ENCODE peak calls at places on chromosomes 5 and 9, in four cellular contexts. K is Caco-2, Q is neuronal stem cell, W is heart left ventricle. Z is an unnamed sample.

GRCh38 chr9:25709941-25710340 is 31.7 kb upstream of the TUSC1 start:
- DNase-seq in K (no peak), Q (no peak), W (no peak), Z (no peak)

GRCh38 chr5:61966991-61967390 is 339.0 kb upstream of the KIF2A start:
- DNase-seq in K (no peak), Q (no peak), W (no peak), Z (no peak)

GRCh38 chr5:19855453-19855852 is 132.5 kb downstream of the CDH18 start:
- DNase-seq in K (no peak), Q (no peak), W (no peak), Z (no peak)

GRCh38 chr9:95505676-95506437 is 10.9 kb downstream of the PTCH1 start:
- DNase-seq in K (peak; percentile 66), Q (peak; percentile 79), W (peak; percentile 59), Z (no peak)

GRCh38 chr5:42948961-42949347 is 91.2 kb downstream of the ANXA2R start:
- DNase-seq in K (no peak), Q (no peak), W (no peak), Z (no peak)

GRCh38 chr9:135321580-135321979 is 158.0 kb upstream of the PPP1R26 start:
- DNase-seq in K (no peak), Q (no peak), W (no peak), Z (no peak)

GRCh38 chr5:171313481-171314206 is 4.6 kb downstream of the TLX3 start:
- DNase-seq in K (no peak), Q (no peak), W (no peak), Z (no peak)

GRCh38 chr5:80077317-80077716 is 42.2 kb downstream of the THBS4 start:
- DNase-seq in K (no peak), Q (no peak), W (no peak), Z (no peak)

GRCh38 chr9:130205912-130206311 is 33.7 kb downstream of the NCS1 start:
- DNase-seq in K (no peak), Q (no peak), W (no peak), Z (no peak)

GRCh38 chr9:38254151-38254550 is 138.4 kb upstream of the ALDH1B1 start:
- DNase-seq in K (no peak), Q (no peak), W (no peak), Z (no peak)

GRCh38 chr9:129434187-129434586 is 186.7 kb downstream of the C9orf50 start:
- DNase-seq in K (no peak), Q (no peak), W (peak; percentile 5), Z (no peak)

GRCh38 chr5:171422495-171422894 is 3.0 kb downstream of the FGF18 start:
- DNase-seq in K (peak; percentile 15), Q (no peak), W (no peak), Z (no peak)

GRCh38 chr5:82734291-82734690 is 342.9 kb downstream of the TMEM167A start:
- DNase-seq in K (no peak), Q (no peak), W (no peak), Z (no peak)

GRCh38 chr5:136021016-136021405 is 7.8 kb upstream of the TGFBI start:
- DNase-seq in K (no peak), Q (no peak), W (no peak), Z (no peak)

GRCh38 chr5:136018814-136019777 is 9.7 kb upstream of the TGFBI start:
- DNase-seq in K (no peak), Q (no peak), W (peak; percentile 69), Z (no peak)

GRCh38 chr5:136020383-136021015 is 8.3 kb upstream of the TGFBI start:
- DNase-seq in K (no peak), Q (no peak), W (no peak), Z (no peak)

GRCh38 chr5:136016945-136017530 is 11.8 kb upstream of the TGFBI start:
- DNase-seq in K (no peak), Q (no peak), W (peak; percentile 45), Z (no peak)

DNA sequence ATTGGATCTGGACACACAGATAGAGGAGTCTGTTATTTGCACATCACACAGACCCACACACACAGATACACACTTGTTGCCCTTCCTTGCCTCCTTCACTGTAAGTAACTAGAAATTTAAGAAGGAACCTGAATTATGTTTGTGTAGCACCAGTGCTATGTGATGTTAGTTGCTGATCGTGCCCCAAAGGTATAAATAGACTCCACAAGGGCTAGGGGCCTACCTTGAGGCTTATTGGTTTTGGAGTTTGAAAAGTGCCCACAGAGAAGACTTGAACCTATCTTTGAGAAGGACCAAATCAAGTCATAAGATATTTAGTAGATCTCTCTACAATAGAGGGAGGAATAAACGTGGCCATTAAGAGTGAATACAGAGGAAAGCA is 8.8 kb upstream of the TGFBI start:
- DNase-seq in K (no peak), Q (no peak), W (no peak), Z (no peak)
- H3K4me3 ChIP-seq in K (no peak overlapping the region), Q (no peak overlapping the region), W (no peak overlapping the region), Z (no peak overlapping the region)

GRCh38 chr5:1875481-1875842 is 7.3 kb downstream of the IRX4 start:
- DNase-seq in K (no peak), Q (no peak), W (no peak), Z (no peak)

GRCh38 chr5:1874820-1875219 is 7.9 kb downstream of the IRX4 start:
- DNase-seq in K (no peak), Q (no peak), W (no peak), Z (no peak)

GRCh38 chr5:1877434-1878049 is 5.2 kb downstream of the IRX4 start:
- DNase-seq in K (no peak), Q (no peak), W (no peak), Z (no peak)

GRCh38 chr5:1876708-1877433 is 5.9 kb downstream of the IRX4 start:
- DNase-seq in K (no peak), Q (no peak), W (no peak), Z (no peak)

DNA sequence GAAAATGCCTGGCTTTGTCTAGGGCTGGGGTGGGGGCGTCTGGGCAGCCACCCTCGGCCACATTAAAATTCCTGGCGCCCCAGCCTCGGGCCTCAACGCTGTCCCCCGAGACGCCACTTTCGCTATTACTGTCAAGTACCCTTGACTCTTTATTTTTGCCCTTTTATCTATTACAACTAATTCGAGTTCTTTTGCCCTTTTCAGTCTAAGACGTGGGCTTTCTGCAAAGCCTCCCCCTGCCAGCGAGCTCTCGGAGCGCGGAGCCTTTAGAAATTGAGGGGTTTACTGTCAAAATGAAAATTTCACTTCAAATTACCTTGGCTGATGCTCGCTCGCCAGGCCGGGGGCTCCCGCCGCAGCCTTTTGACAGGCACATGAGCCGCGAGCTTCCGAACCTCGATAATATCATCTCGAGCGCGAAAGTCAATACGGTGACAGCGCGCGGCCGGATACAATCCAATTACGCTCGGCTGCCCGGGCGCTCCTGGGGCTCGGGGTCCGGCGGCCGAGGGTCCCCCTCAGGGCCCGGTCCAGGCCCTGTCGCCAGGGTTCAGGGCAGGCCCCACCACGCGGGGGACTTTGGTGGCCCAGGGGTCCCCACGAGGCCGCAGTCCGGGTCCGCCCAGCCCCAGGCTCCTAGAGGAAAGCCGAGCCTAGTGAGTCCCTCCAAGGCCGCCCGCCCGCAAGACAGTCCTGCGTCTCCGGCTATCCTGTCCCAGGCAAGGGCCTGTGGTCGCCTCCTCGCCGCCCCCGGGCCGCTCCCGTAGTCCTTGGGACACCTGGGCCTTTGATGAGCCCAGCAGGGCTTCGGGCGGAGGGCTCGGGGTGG is 6.7 kb downstream of the IRX4 start:
- DNase-seq in K (no peak), Q (no peak), W (no peak), Z (no peak)
- H3K27me3 ChIP-seq in K (no peaks in the 10 kb centered on the region), Q (peaks cover 66% of the 10 kb centered on the region), W (peaks cover 52% of the 10 kb centered on the region), Z (peaks cover 72% of the 10 kb centered on the region)

GRCh38 chr9:133971121-133971951 is 20.8 kb downstream of the VAV2 start:
- DNase-seq in K (no peak), Q (no peak), W (peak; percentile 19), Z (no peak)
- H3K4me3 ChIP-seq in K (no peak overlapping the region), Q (no peak overlapping the region), W (no peak overlapping the region), Z (no peak overlapping the region)

DNA sequence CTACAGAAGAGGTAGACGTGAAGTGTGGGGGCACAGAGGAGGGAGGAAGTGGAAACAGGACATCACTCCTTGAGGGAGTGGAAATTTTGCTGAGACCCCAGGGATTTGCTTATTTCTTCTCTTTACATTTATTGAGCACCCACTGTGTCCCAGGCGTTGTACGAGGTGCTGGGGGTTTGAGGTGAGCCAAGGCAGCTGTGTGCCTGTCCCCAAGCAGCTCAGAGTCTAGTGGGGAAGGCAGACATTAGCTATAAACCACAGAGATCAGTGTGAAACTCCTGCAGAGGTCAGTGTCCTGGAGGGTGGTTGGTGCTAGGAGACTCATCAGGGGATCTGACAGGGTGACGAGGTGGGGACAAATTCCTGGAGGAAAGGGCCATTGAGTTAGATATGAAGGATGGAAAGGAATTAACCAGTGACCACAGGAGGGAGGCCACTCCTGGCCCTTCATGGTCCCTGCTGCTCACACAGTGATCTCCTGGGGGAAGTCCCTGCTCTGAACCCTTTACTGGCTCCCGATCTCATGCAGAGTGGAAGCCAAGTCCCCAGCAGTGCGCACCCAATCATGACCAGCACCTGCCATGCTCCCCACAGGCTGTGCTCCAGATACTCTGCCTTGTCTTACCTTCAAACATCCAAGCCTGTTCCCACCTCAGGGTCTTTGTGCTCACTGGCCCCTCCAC is 3.4 kb upstream of the CXCL14 start:
- DNase-seq in K (no peak), Q (no peak), W (no peak), Z (no peak)
- H3K27me3 ChIP-seq in K (no peaks in the 10 kb centered on the region), Q (peaks cover 6% of the 10 kb centered on the region), W (peaks cover 20% of the 10 kb centered on the region), Z (peaks cover 25% of the 10 kb centered on the region)

GRCh38 chr5:141615991-141616715 is 2.6 kb downstream of the DIAPH1 start:
- DNase-seq in K (no peak), Q (no peak), W (no peak), Z (no peak)
- H3K4me3 ChIP-seq in K (no peak overlapping the region), Q (no peak overlapping the region), W (peak overlapping the region; percentile 99), Z (no peak overlapping the region)

Z was measured in iPS DF 6.9.